ENCODE peak calls at places on chromosomes 1 and 21, in eight cellular contexts. K is right lobe of liver, A is body of pancreas, E is transverse colon, O is Peyer's patch, I is adrenal gland, N is stomach, P is endothelial cell of umbilical vein. H is an unnamed sample.

GRCh38 chr1:204417231-204417997 is 5.8 kb upstream of the PPP1R15B start:
- DNase-seq in O (peak; percentile 67), N (peak; percentile 82), K (peak; percentile 80), I (peak; percentile 91), A (peak; percentile 93), P (peak; percentile 95), E (peak; percentile 69), H (peak; percentile 83)

GRCh38 chr1:107105914-107106313 is 34.9 kb upstream of the NTNG1 start:
- DNase-seq in P (no peak), I (no peak), E (no peak), K (no peak), N (no peak), A (no peak), O (no peak), H (no peak)

GRCh38 chr1:234554478-234555311 is 55.3 kb downstream of the IRF2BP2 start:
- DNase-seq in I (peak; percentile 42), P (no peak), N (no peak), O (no peak), K (no peak), E (no peak), A (peak; percentile 38), H (no peak)

GRCh38 chr1:60924964-60925798 is 157.2 kb upstream of the NFIA start:
- DNase-seq in O (peak; percentile 51), N (no peak), E (no peak), A (no peak), I (no peak), K (no peak), P (no peak), H (no peak)

GRCh38 chr1:66175107-66175506 is 358.8 kb upstream of the SGIP1 start:
- DNase-seq in K (no peak), O (no peak), N (no peak), P (no peak), A (no peak), E (no peak), I (no peak), H (no peak)

GRCh38 chr21:45615145-45615711 is 28.3 kb upstream of the PCBP3 start:
- DNase-seq in E (peak; percentile 69), A (peak; percentile 31), O (peak; percentile 58), N (peak; percentile 55), K (peak; percentile 52), I (no peak), P (no peak), H (no peak)

GRCh38 chr1:61588736-61589381 is 136.1 kb downstream of the TM2D1 start:
- DNase-seq in K (no peak), O (peak; percentile 58), P (peak; percentile 69), A (peak; percentile 69), N (peak; percentile 66), E (peak; percentile 64), I (peak; percentile 66), H (peak; percentile 75)

GRCh38 chr1:34113887-34114286 is 51.1 kb downstream of the CSMD2 start:
- DNase-seq in N (no peak), A (peak; percentile 3), I (no peak), P (no peak), O (no peak), K (no peak), E (no peak), H (no peak)

GRCh38 chr1:41239988-41240610 is 2.0 kb downstream of the SCMH1 start:
- DNase-seq in E (no peak), A (peak; percentile 46), I (no peak), K (no peak), N (no peak), P (peak; percentile 65), O (no peak), H (no peak)

GRCh38 chr1:183719976-183720497 is 66.9 kb upstream of the APOBEC4 start:
- DNase-seq in P (no peak), O (no peak), E (no peak), I (no peak), A (no peak), K (no peak), N (no peak), H (no peak)

GRCh38 chr1:208135354-208135753 is 108.8 kb downstream of the PLXNA2 start:
- DNase-seq in O (no peak), A (no peak), K (no peak), E (no peak), N (no peak), I (no peak), P (no peak), H (no peak)

GRCh38 chr1:81701071-81701470 is 99.7 kb upstream of the ADGRL2 start:
- DNase-seq in O (no peak), A (no peak), I (no peak), K (no peak), E (no peak), N (no peak), P (no peak), H (no peak)

GRCh38 chr21:43727571-43728466 is 8.9 kb downstream of the PDXK start:
- DNase-seq in A (peak; percentile 49), E (no peak), O (peak; percentile 67), N (peak; percentile 70), P (no peak), I (peak; percentile 84), K (peak; percentile 93), H (peak; percentile 80)

GRCh38 chr21:44377201-44377921 is 23.9 kb downstream of the TRPM2 start:
- DNase-seq in P (no peak), O (peak; percentile 42), A (no peak), N (no peak), I (no peak), K (peak; percentile 42), E (no peak), H (peak; percentile 6)

GRCh38 chr1:223188618-223189356 is 45.7 kb upstream of the TLR5 start:
- DNase-seq in A (no peak), N (no peak), K (peak; percentile 71), O (no peak), E (no peak), I (no peak), P (no peak), H (no peak)

GRCh38 chr1:44807364-44808062 is 362 bp upstream of the DYNLT4 start:
- DNase-seq in E (peak; percentile 97), P (peak; percentile 100), O (peak; percentile 95), N (peak; percentile 95), I (peak; percentile 100), A (peak; percentile 98), K (peak; percentile 98), H (peak; percentile 96)

GRCh38 chr1:218686258-218686657 is 341.1 kb downstream of the TGFB2 start:
- DNase-seq in K (no peak), A (no peak), E (no peak), O (no peak), P (peak; percentile 53), N (no peak), I (no peak), H (no peak)

GRCh38 chr1:14567056-14567455 is 31.4 kb upstream of the KAZN start:
- DNase-seq in I (no peak), O (no peak), P (no peak), K (no peak), E (no peak), A (no peak), N (no peak), H (no peak)

GRCh38 chr1:3522564-3523270 is 68.3 kb downstream of the ARHGEF16 start:
- DNase-seq in O (no peak), I (no peak), A (no peak), P (no peak), E (no peak), K (no peak), N (no peak), H (no peak)

GRCh38 chr1:92599184-92599583 is 112.5 kb upstream of the GFI1 start:
- DNase-seq in I (no peak), O (no peak), N (no peak), E (no peak), A (no peak), P (peak; percentile 24), K (no peak), H (no peak)

DNA sequence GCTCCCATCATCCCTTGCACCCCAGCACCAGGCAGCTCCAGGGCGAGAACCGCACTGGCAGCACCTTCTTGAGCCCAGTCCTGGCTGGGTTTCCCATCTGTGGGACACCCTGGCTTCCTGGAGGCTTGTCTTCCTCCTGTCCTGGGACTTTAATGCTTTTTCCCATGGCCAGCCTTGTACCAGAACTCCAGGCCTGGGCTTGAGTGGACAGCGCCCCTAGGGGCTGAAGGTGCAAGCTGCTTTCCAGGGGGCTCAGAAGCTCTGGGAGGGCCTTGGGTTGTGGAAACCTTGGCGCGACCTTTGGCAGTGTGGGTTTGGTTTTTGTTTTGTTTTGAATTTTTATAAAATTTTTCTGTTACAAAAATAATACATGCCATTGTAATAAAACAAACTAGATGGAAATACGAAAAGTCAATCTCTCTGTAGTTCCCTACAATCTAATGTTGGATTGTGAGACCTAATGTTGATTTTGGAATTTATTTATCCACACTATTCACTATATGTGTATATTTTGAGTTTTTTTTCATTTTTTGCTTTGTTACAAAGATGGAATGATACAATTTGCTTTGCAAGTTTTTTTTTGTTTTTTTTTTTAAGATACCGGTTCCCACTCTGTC is 33.8 kb upstream of the RPL11 start:
- DNase-seq in N (peak; percentile 54), E (peak; percentile 49), I (peak; percentile 51), P (peak; percentile 42), K (peak; percentile 59), O (peak; percentile 62), A (peak; percentile 43), H (peak; percentile 50)
- TF ChIP-seq POLR2A in N (no peak), E (no peak), I (no peak), P (no peak), K (no peak), O (no peak), A (no peak), H (no peak)

GRCh38 chr21:32099812-32100416 is 178.9 kb downstream of the MIS18A start:
- DNase-seq in A (no peak), I (no peak), E (no peak), K (no peak), O (no peak), N (no peak), P (no peak), H (no peak)
- TF ChIP-seq CTCF in A (no peak), I (no peak), E (no peak), K (no peak), O (no peak), N (no peak), P (no peak), H (no peak)

GRCh38 chr1:21931171-21932093 is 5.7 kb downstream of the HSPG2 start:
- DNase-seq in A (peak; percentile 78), N (peak; percentile 81), E (peak; percentile 71), I (peak; percentile 85), P (peak; percentile 70), O (no peak), K (no peak), H (peak; percentile 51)
- TF ChIP-seq POLR2A in A (peak; percentile 67), N (no peak), E (no peak), I (peak; percentile 41), P (no peak), O (no peak), K (no peak), H (no peak)

DNA sequence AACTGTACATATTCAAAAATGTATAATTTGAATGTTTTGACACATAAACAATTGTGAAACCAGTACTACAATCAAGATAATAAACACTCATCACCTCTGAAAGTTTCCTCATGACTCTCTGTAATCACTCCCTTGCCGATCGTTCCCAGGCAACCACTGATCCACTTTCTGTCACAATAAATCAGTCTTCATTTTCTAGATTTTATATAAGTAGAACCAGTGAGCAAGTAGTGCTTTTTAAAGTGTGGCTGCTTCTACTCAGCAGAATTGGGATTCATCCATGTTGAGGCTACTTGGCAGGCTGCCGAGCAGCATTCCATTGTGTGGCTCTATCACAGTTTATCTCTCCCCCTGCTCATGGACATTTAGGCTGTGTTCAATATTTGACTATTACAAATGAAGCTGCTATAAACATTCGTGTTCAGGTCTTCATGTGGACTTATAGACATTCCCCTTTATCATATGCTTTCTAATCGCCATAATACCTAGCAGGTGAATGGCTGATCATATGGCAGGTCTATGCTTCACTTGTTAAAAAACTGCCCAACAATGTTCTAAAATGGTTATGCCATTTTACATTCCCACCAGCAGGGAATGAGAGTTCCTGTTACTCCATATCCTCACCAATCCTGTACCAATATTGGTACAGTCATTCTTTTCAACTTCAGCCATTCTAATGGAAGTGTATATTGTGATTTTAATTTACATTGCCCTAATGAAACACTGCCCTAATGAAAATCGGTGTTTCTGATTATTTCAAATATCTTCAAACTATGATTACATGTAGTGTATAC is 20.5 kb downstream of the TEX38 start:
- DNase-seq in O (no peak), P (no peak), E (no peak), K (no peak), I (peak; percentile 82), A (no peak), N (no peak), H (peak; percentile 53)
- TF ChIP-seq CTCF in O (peak; percentile 5), P (no peak), E (no peak), K (no peak), I (no peak), A (no peak), N (no peak), H (no peak)

H was measured in testis.